ENCODE peak calls at places on chromosome 5, in six cellular contexts. One of them, this sample, is unnamed.

GRCh38 chr5:108681079-108681921 is 66.4 kb upstream of the FER start:
- DNase-seq in mesenchymal stem cell: peak
- DNase-seq in mesendoderm: peak
- DNase-seq in H1: no peak
- DNase-seq in IMR-90: peak
- DNase-seq in neuronal stem cell: peak
- DNase-seq in this sample: peak

GRCh38 chr5:146912874-146913273 is 34.3 kb upstream of the PPP2R2B start:
- DNase-seq in H1: no peak
- DNase-seq in mesenchymal stem cell: no peak
- DNase-seq in IMR-90: no peak
- DNase-seq in neuronal stem cell: no peak
- DNase-seq in mesendoderm: no peak
- DNase-seq in this sample: no peak

GRCh38 chr5:133336121-133336968 is 276.0 kb downstream of the FSTL4 start:
- DNase-seq in IMR-90: no peak
- DNase-seq in neuronal stem cell: no peak
- DNase-seq in mesenchymal stem cell: no peak
- DNase-seq in H1: no peak
- DNase-seq in mesendoderm: no peak
- DNase-seq in this sample: no peak

GRCh38 chr5:45691656-45692055 is 4.5 kb downstream of the HCN1 start:
- DNase-seq in neuronal stem cell: no peak
- DNase-seq in mesendoderm: no peak
- DNase-seq in IMR-90: no peak
- DNase-seq in mesenchymal stem cell: no peak
- DNase-seq in H1: no peak
- DNase-seq in this sample: no peak

GRCh38 chr5:37667846-37668245 is 172.0 kb downstream of the GDNF start:
- DNase-seq in mesenchymal stem cell: peak
- DNase-seq in mesendoderm: no peak
- DNase-seq in neuronal stem cell: no peak
- DNase-seq in IMR-90: no peak
- DNase-seq in H1: no peak
- DNase-seq in this sample: no peak

GRCh38 chr5:135565691-135566421 is 12.9 kb downstream of the CXCL14 start:
- DNase-seq in mesendoderm: peak
- DNase-seq in neuronal stem cell: peak
- DNase-seq in H1: peak
- DNase-seq in mesenchymal stem cell: peak
- DNase-seq in IMR-90: peak
- DNase-seq in this sample: peak

GRCh38 chr5:2193923-2194555 is 311.3 kb upstream of the IRX4 start:
- DNase-seq in IMR-90: no peak
- DNase-seq in mesenchymal stem cell: no peak
- DNase-seq in mesendoderm: no peak
- DNase-seq in neuronal stem cell: no peak
- DNase-seq in H1: peak
- DNase-seq in this sample: no peak

GRCh38 chr5:38766151-38766550 is 79.7 kb upstream of the OSMR start:
- DNase-seq in mesenchymal stem cell: no peak
- DNase-seq in mesendoderm: no peak
- DNase-seq in H1: no peak
- DNase-seq in neuronal stem cell: no peak
- DNase-seq in IMR-90: no peak
- DNase-seq in this sample: no peak

GRCh38 chr5:127813633-127814171 is 110.5 kb downstream of the CCDC192 start:
- DNase-seq in H1: no peak
- DNase-seq in mesenchymal stem cell: peak
- DNase-seq in mesendoderm: no peak
- DNase-seq in IMR-90: peak
- DNase-seq in neuronal stem cell: no peak
- DNase-seq in this sample: no peak

GRCh38 chr5:133977858-133978257 is 9.4 kb upstream of the C5orf15 start:
- DNase-seq in mesendoderm: no peak
- DNase-seq in H1: no peak
- DNase-seq in mesenchymal stem cell: peak
- DNase-seq in neuronal stem cell: no peak
- DNase-seq in IMR-90: peak
- DNase-seq in this sample: no peak

GRCh38 chr5:55868846-55869245 is 17.7 kb downstream of the IL31RA start:
- DNase-seq in neuronal stem cell: no peak
- DNase-seq in IMR-90: peak
- DNase-seq in mesenchymal stem cell: peak
- DNase-seq in mesendoderm: no peak
- DNase-seq in H1: no peak
- DNase-seq in this sample: peak

GRCh38 chr5:1199340-1199648 is 2.1 kb upstream of the SLC6A19 start:
- DNase-seq in IMR-90: no peak
- DNase-seq in H1: no peak
- DNase-seq in mesenchymal stem cell: no peak
- DNase-seq in neuronal stem cell: no peak
- DNase-seq in mesendoderm: no peak
- DNase-seq in this sample: no peak

GRCh38 chr5:167644619-167645018 is 646.8 kb upstream of the WWC1 start:
- DNase-seq in mesendoderm: no peak
- DNase-seq in mesenchymal stem cell: peak
- DNase-seq in IMR-90: no peak
- DNase-seq in H1: no peak
- DNase-seq in neuronal stem cell: no peak
- DNase-seq in this sample: peak

GRCh38 chr5:179142434-179143198 is 82.4 kb downstream of the ZNF354C start:
- DNase-seq in neuronal stem cell: no peak
- DNase-seq in mesenchymal stem cell: peak
- DNase-seq in mesendoderm: peak
- DNase-seq in IMR-90: peak
- DNase-seq in H1: no peak
- DNase-seq in this sample: peak

GRCh38 chr5:132391870-132392269 is 22.4 kb downstream of the SLC22A5 start:
- DNase-seq in mesenchymal stem cell: no peak
- DNase-seq in mesendoderm: no peak
- DNase-seq in H1: no peak
- DNase-seq in IMR-90: no peak
- DNase-seq in neuronal stem cell: no peak
- DNase-seq in this sample: no peak

DNA sequence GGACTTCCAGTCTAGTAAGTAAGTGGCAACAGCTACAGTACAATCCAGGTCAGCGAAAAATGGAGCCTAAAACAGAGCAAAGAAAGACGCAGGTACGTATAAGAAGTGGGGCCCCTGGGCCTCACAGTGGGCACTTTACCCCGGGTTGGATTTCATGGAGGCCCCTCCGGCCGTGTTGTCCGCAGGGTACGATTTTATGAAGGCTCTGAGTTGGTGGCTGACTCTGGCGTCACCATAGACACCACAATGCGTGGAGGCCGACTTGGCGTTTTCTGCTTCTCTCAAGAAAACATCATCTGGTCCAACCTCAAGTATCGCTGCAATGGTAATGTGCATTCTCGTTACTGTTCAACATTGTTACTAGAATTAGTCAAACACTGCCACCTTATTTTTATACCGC is 47.1 kb downstream of the THBS4 start:
- DNase-seq in mesendoderm: no peak
- DNase-seq in neuronal stem cell: no peak
- DNase-seq in H1: no peak
- DNase-seq in IMR-90: no peak
- DNase-seq in mesenchymal stem cell: no peak
- DNase-seq in this sample: no peak
- H3K4me3 ChIP-seq in mesendoderm: no peak
- H3K4me3 ChIP-seq in neuronal stem cell: no peak
- H3K4me3 ChIP-seq in H1: no peak
- H3K4me3 ChIP-seq in IMR-90: no peak
- H3K4me3 ChIP-seq in mesenchymal stem cell: no peak
- H3K4me3 ChIP-seq in this sample: no peak

DNA sequence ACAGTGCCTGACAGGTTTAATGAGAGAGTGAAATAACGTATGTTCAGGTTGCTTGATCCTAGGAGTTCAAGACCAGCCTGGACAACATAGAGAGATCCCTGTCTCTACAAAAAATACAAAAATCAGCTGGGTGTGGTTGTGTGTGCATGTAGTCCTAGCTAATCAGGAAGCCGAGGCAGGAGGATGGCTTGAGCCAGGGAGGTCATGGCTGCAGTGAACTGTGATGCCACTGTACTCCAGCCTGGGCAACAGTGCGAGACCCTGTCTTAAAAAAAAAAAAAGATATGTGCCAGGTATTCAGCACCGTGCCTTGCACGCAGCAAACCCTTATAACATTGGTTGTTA is 38.8 kb upstream of the SPRY4 start:
- DNase-seq in mesendoderm: no peak
- DNase-seq in mesenchymal stem cell: no peak
- DNase-seq in neuronal stem cell: no peak
- DNase-seq in H1: no peak
- DNase-seq in IMR-90: no peak
- DNase-seq in this sample: no peak
- H2AK5ac ChIP-seq in mesendoderm: peak
- H2AK5ac ChIP-seq in mesenchymal stem cell: peak
- H2AK5ac ChIP-seq in neuronal stem cell: no peak
- H2AK5ac ChIP-seq in H1: peak
- H2AK5ac ChIP-seq in IMR-90: peak
- H2AK5ac ChIP-seq in this sample: no peak

GRCh38 chr5:60517850-60518249 is 182.1 kb downstream of the DEPDC1B start:
- DNase-seq in H1: no peak
- DNase-seq in IMR-90: no peak
- DNase-seq in mesenchymal stem cell: no peak
- DNase-seq in mesendoderm: no peak
- DNase-seq in neuronal stem cell: no peak
- DNase-seq in this sample: no peak

GRCh38 chr5:60522299-60522915 is 177.6 kb downstream of the DEPDC1B start:
- DNase-seq in neuronal stem cell: no peak
- DNase-seq in mesendoderm: no peak
- DNase-seq in H1: no peak
- DNase-seq in IMR-90: peak
- DNase-seq in mesenchymal stem cell: peak
- DNase-seq in this sample: peak

GRCh38 chr5:60519372-60519771 is 180.6 kb downstream of the DEPDC1B start:
- DNase-seq in mesenchymal stem cell: no peak
- DNase-seq in H1: no peak
- DNase-seq in neuronal stem cell: no peak
- DNase-seq in IMR-90: no peak
- DNase-seq in mesendoderm: no peak
- DNase-seq in this sample: no peak

GRCh38 chr5:60520451-60521210 is 179.3 kb downstream of the DEPDC1B start:
- DNase-seq in neuronal stem cell: no peak
- DNase-seq in IMR-90: no peak
- DNase-seq in mesendoderm: no peak
- DNase-seq in H1: no peak
- DNase-seq in mesenchymal stem cell: no peak
- DNase-seq in this sample: peak

DNA sequence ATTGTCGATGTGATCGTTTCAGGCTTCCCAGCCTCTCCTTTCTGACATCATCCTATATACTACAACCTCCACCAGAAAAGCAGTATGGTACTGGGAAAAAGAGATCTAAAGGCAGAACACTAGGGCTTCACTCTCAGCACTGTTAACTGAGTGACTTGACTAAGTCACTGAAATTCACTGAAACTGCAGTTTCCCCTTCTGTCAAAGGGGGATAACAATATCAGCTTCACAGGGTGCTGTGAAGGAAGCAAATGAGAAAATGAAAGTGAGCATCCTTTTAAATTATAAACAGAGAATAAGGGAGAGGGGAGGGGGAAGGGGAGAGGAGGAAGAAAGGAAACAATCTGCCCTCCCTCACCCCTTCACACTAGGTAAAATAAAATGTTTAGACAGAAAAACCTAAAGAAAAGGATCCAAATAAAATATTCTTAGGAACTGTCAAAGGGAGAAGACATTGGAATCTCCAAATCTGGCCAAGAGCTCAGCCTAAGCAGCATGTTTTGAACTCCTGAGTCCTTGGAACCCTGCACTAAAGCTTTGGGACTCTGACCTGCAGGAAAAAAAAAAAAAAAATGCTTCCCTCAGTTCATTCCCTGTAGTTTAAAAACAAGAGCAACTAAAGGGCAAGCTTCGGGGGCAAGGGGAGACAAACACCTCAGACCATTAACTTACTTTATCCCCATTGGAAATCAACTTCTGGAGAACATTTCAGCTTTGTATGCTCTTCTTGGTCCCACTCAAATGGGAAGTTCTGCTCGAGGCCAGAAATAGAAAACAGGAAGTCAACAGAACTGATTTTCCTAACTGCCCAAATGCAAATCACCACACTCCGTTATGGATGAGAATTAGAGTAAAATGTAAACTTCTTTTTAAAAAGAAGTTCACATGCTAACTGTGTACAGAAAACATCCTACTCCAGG is 178.3 kb downstream of the DEPDC1B start:
- DNase-seq in mesendoderm: no peak
- DNase-seq in mesenchymal stem cell: peak
- DNase-seq in neuronal stem cell: no peak
- DNase-seq in H1: no peak
- DNase-seq in IMR-90: no peak
- DNase-seq in this sample: no peak
- H3K4me3 ChIP-seq in mesendoderm: no peak
- H3K4me3 ChIP-seq in mesenchymal stem cell: no peak
- H3K4me3 ChIP-seq in neuronal stem cell: no peak
- H3K4me3 ChIP-seq in H1: no peak
- H3K4me3 ChIP-seq in IMR-90: no peak
- H3K4me3 ChIP-seq in this sample: no peak

GRCh38 chr5:107466233-107466769 is 204.4 kb downstream of the EFNA5 start:
- DNase-seq in IMR-90: peak
- DNase-seq in mesenchymal stem cell: peak
- DNase-seq in mesendoderm: peak
- DNase-seq in H1: no peak
- DNase-seq in neuronal stem cell: peak
- DNase-seq in this sample: peak
- H2AK5ac ChIP-seq in IMR-90: peak
- H2AK5ac ChIP-seq in mesenchymal stem cell: peak
- H2AK5ac ChIP-seq in mesendoderm: no peak
- H2AK5ac ChIP-seq in H1: peak
- H2AK5ac ChIP-seq in neuronal stem cell: no peak
- H2AK5ac ChIP-seq in this sample: peak

GRCh38 chr5:177512736-177513380 is 3.2 kb upstream of the DOK3 start:
- DNase-seq in mesenchymal stem cell: no peak
- DNase-seq in neuronal stem cell: no peak
- DNase-seq in mesendoderm: no peak
- DNase-seq in IMR-90: no peak
- DNase-seq in H1: no peak
- DNase-seq in this sample: no peak

GRCh38 chr5:177510567-177511053 is 984 bp upstream of the DOK3 start:
- DNase-seq in mesendoderm: no peak
- DNase-seq in mesenchymal stem cell: no peak
- DNase-seq in neuronal stem cell: no peak
- DNase-seq in IMR-90: no peak
- DNase-seq in H1: no peak
- DNase-seq in this sample: peak

GRCh38 chr5:177511796-177512675 is 2.4 kb upstream of the DOK3 start:
- DNase-seq in mesenchymal stem cell: no peak
- DNase-seq in mesendoderm: no peak
- DNase-seq in IMR-90: no peak
- DNase-seq in neuronal stem cell: no peak
- DNase-seq in H1: no peak
- DNase-seq in this sample: no peak

GRCh38 chr5:177509991-177510566 is 453 bp upstream of the DOK3 start:
- DNase-seq in mesenchymal stem cell: no peak
- DNase-seq in H1: no peak
- DNase-seq in IMR-90: no peak
- DNase-seq in mesendoderm: no peak
- DNase-seq in neuronal stem cell: no peak
- DNase-seq in this sample: no peak

GRCh38 chr5:177511181-177511580 is 1.6 kb upstream of the DOK3 start:
- DNase-seq in mesenchymal stem cell: no peak
- DNase-seq in neuronal stem cell: no peak
- DNase-seq in IMR-90: no peak
- DNase-seq in mesendoderm: no peak
- DNase-seq in H1: no peak
- DNase-seq in this sample: no peak
- H3K4me3 ChIP-seq in mesenchymal stem cell: no peak
- H3K4me3 ChIP-seq in neuronal stem cell: no peak
- H3K4me3 ChIP-seq in IMR-90: no peak
- H3K4me3 ChIP-seq in mesendoderm: no peak
- H3K4me3 ChIP-seq in H1: no peak
- H3K4me3 ChIP-seq in this sample: no peak

GRCh38 chr5:150781706-150782614 is 3.4 kb downstream of the SMIM3 start:
- DNase-seq in mesenchymal stem cell: peak
- DNase-seq in mesendoderm: no peak
- DNase-seq in IMR-90: peak
- DNase-seq in neuronal stem cell: no peak
- DNase-seq in H1: no peak
- DNase-seq in this sample: no peak
- H2AK5ac ChIP-seq in mesenchymal stem cell: peak
- H2AK5ac ChIP-seq in mesendoderm: peak
- H2AK5ac ChIP-seq in IMR-90: peak
- H2AK5ac ChIP-seq in neuronal stem cell: no peak
- H2AK5ac ChIP-seq in H1: no peak
- H2AK5ac ChIP-seq in this sample: no peak

This sample was measured in trophoblast cell.